ENCODE peak calls at places on chromosomes 16 and 17, in five cellular contexts. One of them, this sample, is unnamed.

GRCh38 chr16:15509051-15509592 is 74.7 kb downstream of the BMERB1 start:
- DNase-seq in right lobe of liver: no peak
- DNase-seq in heart left ventricle: no peak
- DNase-seq in neuronal stem cell: no peak
- DNase-seq in left ventricle myocardium inferior: no peak
- DNase-seq in this sample: no peak

GRCh38 chr17:80104321-80104955 is 3.1 kb downstream of the GAA start:
- DNase-seq in neuronal stem cell: no peak
- DNase-seq in right lobe of liver: peak; percentile 45
- DNase-seq in heart left ventricle: no peak
- DNase-seq in left ventricle myocardium inferior: no peak
- DNase-seq in this sample: no peak

GRCh38 chr16:28983644-28984043 is 1.2 kb upstream of the LAT start:
- DNase-seq in left ventricle myocardium inferior: no peak
- DNase-seq in neuronal stem cell: no peak
- DNase-seq in right lobe of liver: no peak
- DNase-seq in heart left ventricle: no peak
- DNase-seq in this sample: no peak

GRCh38 chr16:2819179-2819938 is 2.3 kb downstream of the PRSS21 start:
- DNase-seq in heart left ventricle: no peak
- DNase-seq in left ventricle myocardium inferior: no peak
- DNase-seq in neuronal stem cell: no peak
- DNase-seq in right lobe of liver: peak; percentile 27
- DNase-seq in this sample: no peak

GRCh38 chr16:54945063-54945462 is 14.4 kb downstream of the IRX5 start:
- DNase-seq in heart left ventricle: no peak
- DNase-seq in neuronal stem cell: no peak
- DNase-seq in right lobe of liver: no peak
- DNase-seq in left ventricle myocardium inferior: no peak
- DNase-seq in this sample: no peak

GRCh38 chr16:57070986-57071540 is 21.3 kb upstream of the CPNE2 start:
- DNase-seq in heart left ventricle: no peak
- DNase-seq in right lobe of liver: no peak
- DNase-seq in left ventricle myocardium inferior: no peak
- DNase-seq in neuronal stem cell: no peak
- DNase-seq in this sample: no peak

GRCh38 chr16:88589441-88589840 is 19.2 kb downstream of the ZC3H18 start:
- DNase-seq in right lobe of liver: no peak
- DNase-seq in heart left ventricle: no peak
- DNase-seq in left ventricle myocardium inferior: no peak
- DNase-seq in neuronal stem cell: no peak
- DNase-seq in this sample: no peak

GRCh38 chr16:67786491-67786890 is 19.9 kb downstream of the RANBP10 start:
- DNase-seq in right lobe of liver: no peak
- DNase-seq in left ventricle myocardium inferior: no peak
- DNase-seq in neuronal stem cell: no peak
- DNase-seq in heart left ventricle: no peak
- DNase-seq in this sample: no peak

GRCh38 chr16:67202426-67202825 is 3.5 kb downstream of the ELMO3 start:
- DNase-seq in neuronal stem cell: no peak
- DNase-seq in right lobe of liver: no peak
- DNase-seq in heart left ventricle: no peak
- DNase-seq in left ventricle myocardium inferior: no peak
- DNase-seq in this sample: no peak

GRCh38 chr17:17456251-17456650 is 20.5 kb upstream of the MED9 start:
- DNase-seq in neuronal stem cell: no peak
- DNase-seq in heart left ventricle: no peak
- DNase-seq in left ventricle myocardium inferior: no peak
- DNase-seq in right lobe of liver: no peak
- DNase-seq in this sample: no peak

GRCh38 chr16:11725457-11725856 is 17.2 kb downstream of the TXNDC11 start:
- DNase-seq in heart left ventricle: no peak
- DNase-seq in left ventricle myocardium inferior: no peak
- DNase-seq in neuronal stem cell: no peak
- DNase-seq in right lobe of liver: no peak
- DNase-seq in this sample: no peak

GRCh38 chr16:28975158-28975603 is 603 bp downstream of the SPNS1 start:
- DNase-seq in neuronal stem cell: no peak
- DNase-seq in heart left ventricle: no peak
- DNase-seq in right lobe of liver: no peak
- DNase-seq in left ventricle myocardium inferior: no peak
- DNase-seq in this sample: no peak

GRCh38 chr17:78133179-78133951 is 2.8 kb downstream of the TMC8 start:
- DNase-seq in neuronal stem cell: no peak
- DNase-seq in left ventricle myocardium inferior: no peak
- DNase-seq in right lobe of liver: no peak
- DNase-seq in heart left ventricle: peak; percentile 5
- DNase-seq in this sample: no peak

GRCh38 chr17:17463821-17464220 is 13.0 kb upstream of the MED9 start:
- DNase-seq in neuronal stem cell: no peak
- DNase-seq in right lobe of liver: no peak
- DNase-seq in heart left ventricle: no peak
- DNase-seq in left ventricle myocardium inferior: no peak
- DNase-seq in this sample: no peak

GRCh38 chr16:2469399-2470233 is 1.5 kb upstream of the NTN3 start:
- DNase-seq in left ventricle myocardium inferior: no peak
- DNase-seq in right lobe of liver: peak; percentile 43
- DNase-seq in heart left ventricle: no peak
- DNase-seq in neuronal stem cell: no peak
- DNase-seq in this sample: no peak

DNA sequence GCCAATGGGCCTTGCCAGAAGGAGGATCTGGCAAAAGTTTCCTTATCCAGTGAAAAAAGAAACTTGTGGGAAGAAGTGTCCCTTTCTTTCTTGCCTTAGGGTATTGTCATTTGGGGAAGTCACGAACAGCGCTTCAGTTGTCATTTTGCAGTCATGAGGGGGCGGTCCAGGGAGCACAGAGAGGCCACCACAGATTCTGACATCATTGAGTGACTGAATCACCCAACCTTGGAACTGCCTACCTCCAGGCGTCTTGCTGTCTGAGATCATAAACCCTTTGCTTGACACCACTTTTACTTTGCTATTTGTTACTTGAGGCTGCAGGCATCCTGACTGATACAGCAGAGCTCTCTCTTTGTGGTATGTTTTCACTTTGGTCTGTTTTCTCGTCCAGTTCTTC is 3.1 kb upstream of the WSCD1 start:
- DNase-seq in left ventricle myocardium inferior: no peak
- DNase-seq in heart left ventricle: no peak
- DNase-seq in neuronal stem cell: no peak
- DNase-seq in right lobe of liver: no peak
- DNase-seq in this sample: no peak
- H3K27me3 ChIP-seq in left ventricle myocardium inferior: peaks cover 86% of the 10 kb centered on the region
- H3K27me3 ChIP-seq in heart left ventricle: peaks cover 41% of the 10 kb centered on the region
- H3K27me3 ChIP-seq in neuronal stem cell: peaks cover 19% of the 10 kb centered on the region
- H3K27me3 ChIP-seq in right lobe of liver: no peaks in the 10 kb centered on the region
- H3K27me3 ChIP-seq in this sample: peaks cover 14% of the 10 kb centered on the region

DNA sequence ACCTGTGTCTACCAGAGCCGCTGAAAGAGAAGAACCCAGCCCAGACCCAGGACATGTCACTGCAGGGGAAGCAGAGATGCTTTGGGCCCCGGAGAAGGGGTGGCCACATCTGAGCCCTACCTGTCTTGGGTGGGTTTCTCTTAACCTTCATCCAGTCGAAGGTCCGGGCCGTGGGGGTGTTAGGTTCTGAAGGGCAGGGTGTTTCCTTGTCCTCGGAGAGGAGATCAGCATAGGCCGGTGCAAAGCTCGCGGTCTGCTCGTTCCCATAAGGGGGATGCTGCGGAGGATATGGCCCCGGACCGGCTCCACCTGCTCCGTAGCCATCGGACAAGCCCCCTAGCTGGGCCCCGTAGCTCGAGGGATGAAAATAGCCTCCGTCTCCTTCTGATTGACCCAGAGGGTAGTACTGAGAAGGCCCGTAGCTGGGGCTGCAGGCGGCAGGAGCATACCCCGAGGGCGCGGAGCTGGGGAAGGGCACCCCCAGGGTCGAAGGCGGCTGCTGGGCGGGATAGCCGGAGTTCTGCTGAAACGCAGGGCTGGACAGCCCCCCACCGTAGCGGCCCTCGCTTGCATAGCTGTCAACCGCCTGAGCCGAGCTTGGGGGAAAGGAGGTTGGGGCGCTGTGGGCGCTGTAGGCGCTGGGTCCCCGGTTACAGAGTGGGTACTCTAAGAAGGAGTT is 464 bp downstream of the HOXB1 start:
- DNase-seq in right lobe of liver: no peak
- DNase-seq in left ventricle myocardium inferior: no peak
- DNase-seq in heart left ventricle: no peak
- DNase-seq in neuronal stem cell: no peak
- DNase-seq in this sample: no peak
- H3K4me1 ChIP-seq in right lobe of liver: no peaks in the 10 kb centered on the region
- H3K4me1 ChIP-seq in left ventricle myocardium inferior: peaks cover 6% of the 10 kb centered on the region
- H3K4me1 ChIP-seq in heart left ventricle: no peaks in the 10 kb centered on the region
- H3K4me1 ChIP-seq in neuronal stem cell: no peaks in the 10 kb centered on the region
- H3K4me1 ChIP-seq in this sample: no peaks in the 10 kb centered on the region

DNA sequence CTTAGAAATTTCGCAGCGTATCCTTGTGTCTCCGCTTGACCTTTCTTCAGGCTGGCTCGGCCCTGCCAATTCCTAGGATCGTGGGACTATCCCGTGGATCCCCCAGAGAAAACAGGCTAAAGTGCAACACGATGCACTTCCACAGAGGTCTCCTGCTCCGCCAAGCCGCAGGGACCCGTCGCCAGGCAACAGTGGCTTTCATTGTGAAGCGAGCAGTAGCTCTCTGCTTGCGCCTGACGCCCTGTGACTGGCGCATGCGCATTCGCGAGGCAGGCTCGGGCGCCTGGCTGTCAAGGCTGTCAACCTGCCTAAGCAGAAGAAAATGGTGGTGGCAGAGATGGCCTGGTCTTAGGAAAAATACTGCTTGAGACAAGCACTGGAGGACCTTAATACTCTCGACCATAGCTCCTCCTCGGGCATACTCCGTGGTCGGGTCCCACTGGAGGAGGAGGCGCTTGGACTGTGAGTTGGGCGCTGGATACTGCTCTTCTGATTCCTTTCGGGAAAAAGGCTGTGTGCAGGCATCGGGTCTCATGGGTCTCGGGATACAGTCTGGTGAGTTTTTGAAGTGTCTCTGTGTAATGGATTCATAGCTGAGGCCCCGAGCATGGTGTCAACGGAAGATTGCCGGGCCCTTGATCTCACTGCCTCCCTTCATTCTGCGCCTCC is 2336.1 kb downstream of the TP53TG3F start:
- DNase-seq in right lobe of liver: no peak
- DNase-seq in left ventricle myocardium inferior: no peak
- DNase-seq in heart left ventricle: no peak
- DNase-seq in neuronal stem cell: no peak
- DNase-seq in this sample: no peak
- H3K9me3 ChIP-seq in right lobe of liver: no peaks in the 10 kb centered on the region
- H3K9me3 ChIP-seq in left ventricle myocardium inferior: peaks cover 4% of the 10 kb centered on the region
- H3K9me3 ChIP-seq in heart left ventricle: no peaks in the 10 kb centered on the region
- H3K9me3 ChIP-seq in neuronal stem cell: no peaks in the 10 kb centered on the region
- H3K9me3 ChIP-seq in this sample: no peaks in the 10 kb centered on the region

GRCh38 chr17:74353446-74354060 is 8.1 kb downstream of the BTBD17 start:
- DNase-seq in neuronal stem cell: no peak
- DNase-seq in left ventricle myocardium inferior: no peak
- DNase-seq in right lobe of liver: no peak
- DNase-seq in heart left ventricle: no peak
- DNase-seq in this sample: no peak
- H3K27me3 ChIP-seq in neuronal stem cell: peaks cover 51% of the 10 kb centered on the region
- H3K27me3 ChIP-seq in left ventricle myocardium inferior: peaks cover 95% of the 10 kb centered on the region
- H3K27me3 ChIP-seq in right lobe of liver: no peaks in the 10 kb centered on the region
- H3K27me3 ChIP-seq in heart left ventricle: peaks cover 87% of the 10 kb centered on the region
- H3K27me3 ChIP-seq in this sample: peaks cover 66% of the 10 kb centered on the region

This sample was measured in HAP-1.